ENCODE peak calls at places on chromosomes 16 and 17, in four cellular contexts. One of them, this sample, is unnamed.

GRCh38 chr17:32596666-32597065 is 109.9 kb downstream of the CDK5R1 start:
- DNase-seq in CD8-positive, alpha-beta T cell: no peak
- DNase-seq in PC-3: no peak
- DNase-seq in uterus: no peak
- DNase-seq in this sample: peak; percentile 38

GRCh38 chr17:72592242-72592966 is 471.6 kb downstream of the SOX9 start:
- DNase-seq in PC-3: peak; percentile 95
- DNase-seq in uterus: peak; percentile 16
- DNase-seq in CD8-positive, alpha-beta T cell: peak; percentile 5
- DNase-seq in this sample: peak; percentile 68

GRCh38 chr17:37731056-37731455 is 13.8 kb downstream of the HNF1B start:
- DNase-seq in PC-3: no peak
- DNase-seq in uterus: no peak
- DNase-seq in CD8-positive, alpha-beta T cell: no peak
- DNase-seq in this sample: no peak

GRCh38 chr17:79011451-79012147 is 2.0 kb upstream of the CANT1 start:
- DNase-seq in PC-3: peak; percentile 97
- DNase-seq in CD8-positive, alpha-beta T cell: no peak
- DNase-seq in uterus: peak; percentile 4
- DNase-seq in this sample: no peak

GRCh38 chr16:51876934-51877333 is 670.0 kb downstream of the TOX3 start:
- DNase-seq in CD8-positive, alpha-beta T cell: no peak
- DNase-seq in PC-3: no peak
- DNase-seq in uterus: no peak
- DNase-seq in this sample: no peak

GRCh38 chr17:32287804-32288511 is 22.3 kb downstream of the RHBDL3 start:
- DNase-seq in uterus: no peak
- DNase-seq in PC-3: no peak
- DNase-seq in CD8-positive, alpha-beta T cell: no peak
- DNase-seq in this sample: no peak

GRCh38 chr17:77995146-77995852 is 36.8 kb downstream of the TNRC6C start:
- DNase-seq in uterus: no peak
- DNase-seq in CD8-positive, alpha-beta T cell: peak; percentile 30
- DNase-seq in PC-3: no peak
- DNase-seq in this sample: no peak

GRCh38 chr16:951660-952301 is 19.0 kb downstream of the LMF1 start:
- DNase-seq in CD8-positive, alpha-beta T cell: no peak
- DNase-seq in PC-3: no peak
- DNase-seq in uterus: no peak
- DNase-seq in this sample: no peak

GRCh38 chr17:34275881-34276280 is 5.9 kb downstream of the CCL7 start:
- DNase-seq in uterus: no peak
- DNase-seq in CD8-positive, alpha-beta T cell: no peak
- DNase-seq in PC-3: no peak
- DNase-seq in this sample: no peak

DNA sequence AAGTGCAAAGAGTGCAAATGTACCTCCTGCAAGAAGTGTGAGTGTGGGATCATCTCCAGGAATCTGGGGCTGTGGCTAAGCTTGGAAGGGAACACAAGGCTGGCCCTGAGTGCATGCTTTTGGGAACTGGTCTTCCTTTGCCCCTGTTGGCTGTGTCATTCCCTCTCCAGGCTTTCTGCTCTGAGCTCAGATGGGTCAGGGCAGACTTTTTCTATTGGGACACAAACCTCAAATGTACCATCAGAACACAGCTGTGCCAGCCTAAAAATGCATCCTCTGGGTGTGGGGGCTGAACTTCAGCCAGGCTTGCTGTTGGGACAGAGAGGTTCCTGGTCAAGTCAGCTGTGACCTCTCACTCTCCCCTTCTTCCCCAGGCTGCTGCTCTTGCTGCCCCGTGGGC is 914 bp downstream of the MT1B start:
- DNase-seq in PC-3: no peak
- DNase-seq in uterus: no peak
- DNase-seq in CD8-positive, alpha-beta T cell: no peak
- DNase-seq in this sample: no peak
- H3K27me3 ChIP-seq in PC-3: no peaks in the 10 kb centered on the region
- H3K27me3 ChIP-seq in uterus: no peaks in the 10 kb centered on the region
- H3K27me3 ChIP-seq in CD8-positive, alpha-beta T cell: no peaks in the 10 kb centered on the region
- H3K27me3 ChIP-seq in this sample: peaks cover 3% of the 10 kb centered on the region

DNA sequence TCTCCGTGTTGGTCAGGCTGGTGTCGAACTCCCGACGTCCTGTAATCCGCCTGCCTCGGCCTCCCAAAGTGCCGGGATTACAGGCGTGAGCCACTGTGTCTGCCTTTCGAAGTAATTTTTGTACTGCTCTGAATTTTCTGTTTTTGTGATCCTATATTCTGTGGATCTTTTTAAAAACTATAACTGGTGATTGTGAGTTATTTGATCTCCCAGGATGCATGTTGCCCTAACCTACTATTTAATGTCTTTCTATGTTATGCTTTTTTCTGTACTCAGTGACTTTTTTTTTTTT is 2.5 kb downstream of the RSPRY1 start:
- DNase-seq in uterus: no peak
- DNase-seq in PC-3: no peak
- DNase-seq in CD8-positive, alpha-beta T cell: no peak
- DNase-seq in this sample: no peak
- H3K4me3 ChIP-seq in uterus: no peak overlapping the region
- H3K4me3 ChIP-seq in PC-3: peak overlapping the region; percentile 99
- H3K4me3 ChIP-seq in CD8-positive, alpha-beta T cell: no peak overlapping the region
- H3K4me3 ChIP-seq in this sample: no peak overlapping the region

DNA sequence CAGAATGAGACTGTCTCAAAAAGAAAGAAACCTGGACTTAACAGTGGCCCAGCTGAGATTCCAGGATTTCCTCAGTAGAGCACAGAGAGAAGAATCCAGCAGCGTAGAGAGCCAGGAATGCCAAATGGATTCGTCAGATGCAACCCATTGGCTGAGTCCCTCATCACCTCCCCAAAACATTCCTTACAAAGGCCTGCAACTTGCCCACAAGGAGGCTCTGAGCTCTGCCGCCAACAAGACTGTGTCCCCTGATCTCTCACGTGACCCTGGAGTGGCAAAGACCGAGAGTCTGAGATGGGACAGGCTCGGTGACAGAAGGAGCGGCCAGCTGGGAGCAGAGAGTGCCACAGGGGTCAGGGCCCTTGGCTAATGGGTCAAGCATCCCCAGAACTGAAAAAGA is 6.9 kb upstream of the CHMP6 start:
- DNase-seq in uterus: peak; percentile 35
- DNase-seq in PC-3: no peak
- DNase-seq in CD8-positive, alpha-beta T cell: no peak
- DNase-seq in this sample: no peak
- TF ChIP-seq CTCF in uterus: no peak
- TF ChIP-seq CTCF in PC-3: no peak
- TF ChIP-seq CTCF in CD8-positive, alpha-beta T cell: no peak
- TF ChIP-seq CTCF in this sample: no peak

DNA sequence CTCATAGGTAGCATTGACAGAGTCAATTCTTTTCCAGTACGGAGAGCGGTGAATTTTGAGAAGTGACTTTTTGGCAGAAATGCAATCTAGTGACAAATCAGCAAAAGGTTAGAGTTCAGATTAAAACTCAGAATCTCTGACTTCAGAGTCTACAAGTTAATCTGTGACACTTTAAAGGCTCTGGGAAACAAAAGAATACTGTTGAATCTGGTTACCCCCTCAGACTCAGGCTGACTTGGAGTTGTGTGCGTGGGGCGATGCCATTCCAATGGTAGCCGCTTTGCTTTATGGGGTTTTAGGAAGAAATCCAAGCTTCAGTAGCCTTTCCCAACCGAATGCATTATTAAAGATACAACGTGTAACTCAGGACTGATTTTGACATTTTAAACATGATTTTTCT is 118.2 kb downstream of the CDH13 start:
- DNase-seq in uterus: no peak
- DNase-seq in CD8-positive, alpha-beta T cell: no peak
- DNase-seq in PC-3: no peak
- DNase-seq in this sample: no peak
- H3K27me3 ChIP-seq in uterus: no peaks in the 10 kb centered on the region
- H3K27me3 ChIP-seq in CD8-positive, alpha-beta T cell: no peaks in the 10 kb centered on the region
- H3K27me3 ChIP-seq in PC-3: peaks cover 10% of the 10 kb centered on the region
- H3K27me3 ChIP-seq in this sample: peaks cover 2% of the 10 kb centered on the region

DNA sequence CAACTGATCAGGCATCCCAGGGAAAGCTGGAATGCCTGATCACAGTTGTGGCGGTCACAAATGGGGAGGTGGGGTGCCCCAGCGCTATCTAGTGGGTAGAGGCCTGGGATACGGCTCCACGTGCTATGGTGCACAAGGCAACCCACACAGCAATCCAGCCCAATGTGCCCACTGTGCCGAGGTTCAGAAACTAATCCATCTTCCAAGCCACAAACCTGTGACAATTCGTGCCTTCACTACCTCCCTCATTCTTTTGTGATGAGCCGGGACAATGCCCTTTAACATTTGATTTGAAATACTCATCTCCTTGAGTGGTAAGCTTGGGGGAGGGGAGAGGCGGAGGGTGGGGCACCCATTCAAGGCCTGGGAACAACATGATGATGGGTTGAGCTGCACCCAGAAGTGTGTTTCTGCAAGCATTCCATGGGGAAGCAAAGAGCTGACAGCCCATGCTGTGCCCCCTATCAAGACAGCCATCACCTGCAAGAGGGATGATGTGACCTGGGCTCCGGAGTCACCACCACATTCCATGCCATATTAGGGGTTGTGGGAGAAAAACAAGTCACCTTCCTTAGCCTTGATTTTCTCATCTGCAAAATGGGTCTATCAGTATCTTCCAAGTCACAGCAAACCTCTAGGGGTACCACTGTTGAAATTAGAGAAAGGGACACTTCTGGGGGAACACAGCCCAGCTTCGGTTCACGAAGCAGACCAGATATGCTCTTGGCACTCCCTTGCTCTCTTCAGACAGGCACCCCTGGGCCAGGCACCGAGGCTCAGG is 3.7 kb downstream of the ELOB start:
- DNase-seq in uterus: no peak
- DNase-seq in CD8-positive, alpha-beta T cell: no peak
- DNase-seq in PC-3: peak; percentile 50
- DNase-seq in this sample: no peak
- H3K4me3 ChIP-seq in uterus: no peak overlapping the region
- H3K4me3 ChIP-seq in CD8-positive, alpha-beta T cell: no peak overlapping the region
- H3K4me3 ChIP-seq in PC-3: no peak overlapping the region
- H3K4me3 ChIP-seq in this sample: no peak overlapping the region

DNA sequence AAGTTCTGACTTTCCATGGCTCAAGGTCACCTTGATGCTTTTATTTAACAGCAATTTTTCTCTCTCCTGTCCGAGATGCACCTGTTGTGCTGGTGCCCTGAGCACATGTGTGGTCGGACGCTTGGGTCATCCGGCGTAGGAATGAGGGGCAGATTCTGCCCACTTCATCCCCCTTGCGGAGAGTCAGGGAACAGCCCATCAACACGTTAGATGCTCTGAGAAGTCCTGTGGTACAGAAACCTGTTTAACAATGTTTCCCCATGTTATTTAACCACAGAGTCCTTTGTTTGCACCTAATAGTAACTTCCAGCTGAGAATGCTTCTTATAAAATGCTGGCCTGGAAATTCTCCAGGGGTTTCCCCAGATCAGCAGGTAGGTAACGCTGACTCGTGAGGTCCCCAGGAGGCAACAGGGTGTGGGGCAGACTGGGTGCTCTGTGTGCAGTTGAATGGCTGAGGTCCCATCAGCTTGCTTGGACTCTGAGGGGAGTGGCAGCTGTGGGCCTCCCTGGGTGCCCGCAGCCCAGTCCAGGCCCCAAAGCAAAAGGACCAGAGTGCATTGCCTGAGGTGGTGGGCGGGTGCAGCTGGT is 17.8 kb downstream of the DOC2B start:
- DNase-seq in uterus: no peak
- DNase-seq in CD8-positive, alpha-beta T cell: no peak
- DNase-seq in PC-3: peak; percentile 34
- DNase-seq in this sample: no peak
- TF ChIP-seq CTCF in uterus: no peak
- TF ChIP-seq CTCF in CD8-positive, alpha-beta T cell: no peak
- TF ChIP-seq CTCF in PC-3: peak; percentile 44
- TF ChIP-seq CTCF in this sample: peak; percentile 49

GRCh38 chr17:48426019-48426418 is 4.0 kb downstream of the SKAP1 start:
- DNase-seq in uterus: no peak
- DNase-seq in PC-3: no peak
- DNase-seq in CD8-positive, alpha-beta T cell: no peak
- DNase-seq in this sample: no peak
- H3K27me3 ChIP-seq in uterus: no peaks in the 10 kb centered on the region
- H3K27me3 ChIP-seq in PC-3: no peaks in the 10 kb centered on the region
- H3K27me3 ChIP-seq in CD8-positive, alpha-beta T cell: no peaks in the 10 kb centered on the region
- H3K27me3 ChIP-seq in this sample: no peaks in the 10 kb centered on the region

GRCh38 chr16:4375717-4376116 is 4.1 kb downstream of the VASN start:
- DNase-seq in CD8-positive, alpha-beta T cell: no peak
- DNase-seq in uterus: no peak
- DNase-seq in PC-3: no peak
- DNase-seq in this sample: no peak
- H3K4me3 ChIP-seq in CD8-positive, alpha-beta T cell: no peak overlapping the region
- H3K4me3 ChIP-seq in uterus: no peak overlapping the region
- H3K4me3 ChIP-seq in PC-3: no peak overlapping the region
- H3K4me3 ChIP-seq in this sample: no peak overlapping the region

This sample was measured in GM06990.